ENCODE peak calls at places on chromosomes 4 and X, in four cellular contexts. One of them, this sample, is unnamed.

GRCh38 chr4:128525387-128525786 is 237.8 kb upstream of the PGRMC2 start:
- DNase-seq in foreskin fibroblast: peak
- DNase-seq in activated T-helper 2 cell treated with anti-CD3 and anti-CD28 coated beads, Interferon-gamma antibody, Interleukin-2, Interleukin-4, amounts not matched to agents 10 μg/mL and 5 μg/mL and 100 μg/mL, durations not matched to agents 14 hours and 24 hours and 36 hours: no peak
- DNase-seq in fibroblast of the conjunctiva: peak
- DNase-seq in this sample: no peak

GRCh38 chr4:156970501-156971167 is 965 bp downstream of the PDGFC start:
- DNase-seq in foreskin fibroblast: peak
- DNase-seq in activated T-helper 2 cell treated with anti-CD3 and anti-CD28 coated beads, Interferon-gamma antibody, Interleukin-2, Interleukin-4, amounts not matched to agents 10 μg/mL and 5 μg/mL and 100 μg/mL, durations not matched to agents 14 hours and 24 hours and 36 hours: no peak
- DNase-seq in fibroblast of the conjunctiva: no peak
- DNase-seq in this sample: no peak

GRCh38 chrX:2301901-2302300 is 198.9 kb downstream of the DHRSX start:
- DNase-seq in foreskin fibroblast: no peak
- DNase-seq in activated T-helper 2 cell treated with anti-CD3 and anti-CD28 coated beads, Interferon-gamma antibody, Interleukin-2, Interleukin-4, amounts not matched to agents 10 μg/mL and 5 μg/mL and 100 μg/mL, durations not matched to agents 14 hours and 24 hours and 36 hours: no peak
- DNase-seq in fibroblast of the conjunctiva: no peak
- DNase-seq in this sample: no peak

GRCh38 chrX:153973127-153974002 is 811 bp downstream of the TMEM187 start:
- DNase-seq in foreskin fibroblast: no peak
- DNase-seq in activated T-helper 2 cell treated with anti-CD3 and anti-CD28 coated beads, Interferon-gamma antibody, Interleukin-2, Interleukin-4, amounts not matched to agents 10 μg/mL and 5 μg/mL and 100 μg/mL, durations not matched to agents 14 hours and 24 hours and 36 hours: no peak
- DNase-seq in fibroblast of the conjunctiva: no peak
- DNase-seq in this sample: no peak

GRCh38 chr4:69881173-69881773 is 21.3 kb upstream of the SULT1E1 start:
- DNase-seq in foreskin fibroblast: peak
- DNase-seq in activated T-helper 2 cell treated with anti-CD3 and anti-CD28 coated beads, Interferon-gamma antibody, Interleukin-2, Interleukin-4, amounts not matched to agents 10 μg/mL and 5 μg/mL and 100 μg/mL, durations not matched to agents 14 hours and 24 hours and 36 hours: no peak
- DNase-seq in fibroblast of the conjunctiva: peak
- DNase-seq in this sample: no peak

GRCh38 chrX:38262715-38263620 is 42.3 kb upstream of the SRPX start:
- DNase-seq in foreskin fibroblast: peak
- DNase-seq in activated T-helper 2 cell treated with anti-CD3 and anti-CD28 coated beads, Interferon-gamma antibody, Interleukin-2, Interleukin-4, amounts not matched to agents 10 μg/mL and 5 μg/mL and 100 μg/mL, durations not matched to agents 14 hours and 24 hours and 36 hours: no peak
- DNase-seq in fibroblast of the conjunctiva: peak
- DNase-seq in this sample: no peak

GRCh38 chr4:105345838-105346237 is 128.0 kb downstream of the PPA2 start:
- DNase-seq in foreskin fibroblast: no peak
- DNase-seq in activated T-helper 2 cell treated with anti-CD3 and anti-CD28 coated beads, Interferon-gamma antibody, Interleukin-2, Interleukin-4, amounts not matched to agents 10 μg/mL and 5 μg/mL and 100 μg/mL, durations not matched to agents 14 hours and 24 hours and 36 hours: no peak
- DNase-seq in fibroblast of the conjunctiva: no peak
- DNase-seq in this sample: no peak

GRCh38 chr4:123250843-123251242 is 145.8 kb upstream of the SPRY1 start:
- DNase-seq in foreskin fibroblast: peak
- DNase-seq in activated T-helper 2 cell treated with anti-CD3 and anti-CD28 coated beads, Interferon-gamma antibody, Interleukin-2, Interleukin-4, amounts not matched to agents 10 μg/mL and 5 μg/mL and 100 μg/mL, durations not matched to agents 14 hours and 24 hours and 36 hours: no peak
- DNase-seq in fibroblast of the conjunctiva: peak
- DNase-seq in this sample: no peak